ENCODE peak calls at places on chromosomes 3 and 15, in four cellular contexts. S is AG10803, B is neural crest cell, M is endothelial cell of umbilical vein. N is an unnamed sample.

GRCh38 chr15:79989682-79990081 is 18.7 kb upstream of the BCL2A1 start:
- DNase-seq in B (no peak), M (no peak), S (peak), N (no peak)

GRCh38 chr15:85581495-85581894 is 201.1 kb downstream of the AKAP13 start:
- DNase-seq in M (no peak), B (no peak), S (no peak), N (no peak)

GRCh38 chr3:77931272-77932009 is 891.5 kb downstream of the ROBO2 start:
- DNase-seq in S (no peak), M (no peak), B (no peak), N (no peak)

GRCh38 chr3:169429328-169429727 is 234.2 kb downstream of the MECOM start:
- DNase-seq in S (no peak), M (no peak), B (no peak), N (no peak)

GRCh38 chr3:168876346-168877035 is 780.8 kb upstream of the GOLIM4 start:
- DNase-seq in S (no peak), M (peak), B (no peak), N (no peak)

GRCh38 chr3:170211668-170212067 is 10.6 kb upstream of the PRKCI start:
- DNase-seq in M (no peak), B (no peak), S (no peak), N (no peak)

GRCh38 chr3:45906681-45907220 is 20.4 kb downstream of the CCR9 start:
- DNase-seq in S (peak), M (peak), B (no peak), N (no peak)

GRCh38 chr3:195738274-195739044 is 17.7 kb downstream of the MUC20 start:
- DNase-seq in M (no peak), S (no peak), B (no peak), N (no peak)

GRCh38 chr3:124860599-124860998 is 26.6 kb downstream of the ITGB5 start:
- DNase-seq in S (peak), B (no peak), M (peak), N (no peak)

GRCh38 chr3:125000661-125001060 is 55.1 kb downstream of the HEG1 start:
- DNase-seq in B (no peak), M (no peak), S (peak), N (no peak)

GRCh38 chr15:84969257-84969656 is 12.4 kb upstream of the PDE8A start:
- DNase-seq in M (no peak), S (no peak), B (no peak), N (no peak)

GRCh38 chr15:89003865-89004725 is 84.2 kb upstream of the ABHD2 start:
- DNase-seq in S (peak), M (peak), B (peak), N (no peak)

GRCh38 chr3:123658118-123658859 is 73.4 kb upstream of the HACD2 start:
- DNase-seq in B (no peak), S (peak), M (peak), N (no peak)

GRCh38 chr3:58214484-58215316 is 3.9 kb upstream of the DNASE1L3 start:
- DNase-seq in M (no peak), S (peak), B (no peak), N (peak)

GRCh38 chr3:64238971-64239667 is 13.9 kb upstream of the PRICKLE2 start:
- DNase-seq in M (no peak), S (peak), B (no peak), N (no peak)

GRCh38 chr3:7000501-7000900 is 139.6 kb downstream of the GRM7 start:
- DNase-seq in M (no peak), S (no peak), B (no peak), N (no peak)

GRCh38 chr3:40042752-40043443 is 233.5 kb downstream of the MYRIP start:
- DNase-seq in M (peak), B (no peak), S (peak), N (no peak)

GRCh38 chr3:99648091-99648490 is 9.7 kb downstream of the COL8A1 start:
- DNase-seq in B (no peak), M (peak), S (peak), N (no peak)

GRCh38 chr15:48361690-48362089 is 30.5 kb downstream of the DUT start:
- DNase-seq in S (no peak), M (no peak), B (no peak), N (no peak)

GRCh38 chr15:40873625-40874561 is at the start of gene RHOV:
- DNase-seq in S (peak), B (peak), M (peak), N (peak)

GRCh38 chr3:123347691-123348264 is 101.1 kb downstream of the ADCY5 start:
- DNase-seq in M (no peak), S (no peak), B (no peak), N (no peak)

GRCh38 chr15:43150171-43150929 is 17.0 kb downstream of the TMEM62 start:
- DNase-seq in M (peak), B (no peak), S (peak), N (no peak)

GRCh38 chr3:143084856-143085731 is 34.5 kb upstream of the CHST2 start:
- DNase-seq in B (no peak), M (peak), S (peak), N (peak)

GRCh38 chr3:126959921-126960603 is 22.9 kb upstream of the PLXNA1 start:
- DNase-seq in B (no peak), M (peak), S (peak), N (no peak)

GRCh38 chr15:75232826-75233503 is 25.2 kb upstream of the GOLGA6C start:
- DNase-seq in M (no peak), B (no peak), S (no peak), N (no peak)

GRCh38 chr3:190984502-190985244 is 122.2 kb upstream of the GMNC start:
- DNase-seq in S (no peak), M (no peak), B (no peak), N (no peak)

GRCh38 chr15:86167816-86168215 is 88.1 kb downstream of the AGBL1 start:
- DNase-seq in B (no peak), M (no peak), S (no peak), N (no peak)

GRCh38 chr3:126887686-126888085 is 95.2 kb upstream of the PLXNA1 start:
- DNase-seq in M (no peak), S (no peak), B (no peak), N (no peak)

GRCh38 chr3:113783463-113783862 is 36.6 kb downstream of the ATP6V1A start:
- DNase-seq in S (peak), B (no peak), M (peak), N (no peak)

GRCh38 chr3:156509209-156510174 is 45.4 kb downstream of the SSR3 start:
- DNase-seq in B (no peak), S (peak), M (peak), N (no peak)

GRCh38 chr15:70243686-70244540 is 146.2 kb upstream of the TLE3 start:
- DNase-seq in S (no peak), B (no peak), M (no peak), N (no peak)

GRCh38 chr3:71581981-71582611 is 1.4 kb downstream of the FOXP1 start:
- DNase-seq in B (peak), S (peak), M (peak), N (peak)

GRCh38 chr3:133124511-133124910 is 86.3 kb downstream of the TMEM108 start:
- DNase-seq in B (no peak), S (no peak), M (no peak), N (no peak)
- TF ChIP-seq CTCF in B (no peak), S (no peak), M (no peak), N (no peak)

DNA sequence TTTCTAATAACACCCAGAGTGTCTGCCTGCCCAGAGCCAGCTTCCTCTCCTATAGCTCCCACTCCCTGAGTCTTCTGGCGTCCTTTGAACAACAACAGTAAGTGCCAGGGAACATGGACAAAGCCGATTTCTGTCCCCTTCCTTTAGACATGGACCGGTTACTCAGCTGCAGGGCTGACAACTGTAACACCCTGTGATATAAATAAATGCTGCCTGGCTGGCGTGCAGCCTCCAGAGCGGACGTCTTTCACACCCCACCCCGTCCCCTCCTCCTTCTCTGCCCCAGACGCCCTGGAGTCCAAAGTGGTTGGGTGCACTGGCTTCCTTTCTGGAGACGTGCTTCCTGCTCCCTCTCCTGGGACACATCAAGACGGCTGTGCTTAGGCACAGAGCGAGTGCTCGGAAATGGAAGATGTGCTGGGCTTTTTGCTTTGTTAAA is 281.9 kb upstream of the LRRFIP2 start:
- DNase-seq in B (no peak), M (no peak), S (peak), N (no peak)
- TF ChIP-seq CTCF in B (no peak), M (no peak), S (no peak), N (no peak)

GRCh38 chr3:9014189-9014588 is 50.9 kb upstream of the RAD18 start:
- DNase-seq in M (no peak), S (peak), B (no peak), N (no peak)
- TF ChIP-seq CTCF in M (no peak), S (peak), B (no peak), N (no peak)

DNA sequence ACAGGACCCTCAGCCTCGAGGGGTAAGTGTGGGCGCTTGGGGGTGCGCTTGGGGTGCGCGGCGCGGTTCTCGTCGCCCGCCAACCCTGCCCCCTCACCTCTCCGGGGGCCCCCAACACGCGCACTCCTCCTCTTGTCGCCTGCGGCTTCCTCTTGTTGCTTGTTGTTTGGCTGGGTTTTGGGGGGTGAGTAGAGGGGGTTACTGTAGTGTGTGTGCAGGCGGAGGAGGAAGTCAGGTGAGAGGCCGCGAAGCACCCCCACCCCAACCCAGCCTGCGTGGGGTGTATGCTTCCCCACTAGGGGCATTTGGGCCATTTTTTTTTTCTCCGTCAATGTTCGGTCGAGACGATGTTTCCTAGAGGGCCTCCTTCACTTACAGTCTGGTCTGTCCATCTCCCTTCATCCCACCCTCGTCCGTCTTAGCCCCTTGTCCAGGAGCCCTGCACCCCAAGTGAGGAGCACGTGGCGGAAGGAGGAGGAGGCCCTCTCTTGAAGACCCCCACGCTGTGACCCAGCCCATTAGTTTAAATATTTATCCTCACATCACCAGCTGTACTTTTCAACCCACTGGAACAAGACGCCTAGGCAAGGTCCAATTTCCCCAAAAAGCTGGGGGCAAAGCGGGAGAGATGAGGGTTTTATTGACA is 20.4 kb upstream of the SATB1 start:
- DNase-seq in M (no peak), S (no peak), B (no peak), N (no peak)
- TF ChIP-seq CTCF in M (no peak), S (no peak), B (no peak), N (no peak)

DNA sequence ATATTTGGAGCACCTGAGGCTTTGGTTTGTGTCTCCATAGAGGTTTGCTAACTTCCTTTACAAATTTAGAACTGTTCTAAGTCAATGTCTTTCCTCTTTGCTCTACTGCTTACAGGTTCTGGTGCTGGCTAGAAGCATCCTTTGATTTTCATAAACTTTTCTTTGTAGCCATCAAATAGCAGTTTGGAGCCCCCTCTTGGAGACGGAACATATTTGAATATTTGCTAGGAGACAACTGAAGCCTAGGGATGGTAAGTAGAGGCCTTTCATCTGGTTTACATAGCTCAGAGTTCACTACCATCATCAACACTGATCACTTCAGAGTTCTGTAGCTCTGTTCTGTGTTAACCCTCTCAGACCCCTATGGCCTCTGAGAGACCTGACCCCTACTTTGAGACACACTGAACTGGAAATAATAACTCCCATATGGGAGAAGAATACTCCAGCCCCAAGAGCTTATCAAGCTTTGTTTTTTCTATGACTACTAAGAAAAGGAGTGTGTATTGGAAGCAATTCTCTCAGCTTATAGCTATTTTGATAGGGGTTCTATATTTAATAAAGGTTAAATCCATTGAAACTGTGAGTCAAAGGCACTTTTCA is 420.4 kb downstream of the EPHA3 start:
- DNase-seq in M (no peak), S (no peak), B (no peak), N (no peak)
- TF ChIP-seq CTCF in M (no peak), S (no peak), B (no peak), N (no peak)

GRCh38 chr3:111338059-111338698 is 203.8 kb upstream of the CD96 start:
- DNase-seq in B (peak), S (peak), M (peak), N (no peak)
- TF ChIP-seq CTCF in B (peak), S (peak), M (peak), N (no peak)

N was measured in activated B cell treated with CpG ODN at 0.5 μM for 24 hours.